ENCODE peak calls at places on chromosomes 4 and X, in six cellular contexts. I, C, U, R, D and G are unnamed samples.

GRCh38 chr4:23921447-23921845 is 31.6 kb upstream of the PPARGC1A start:
- DNase-seq in I (no peak), C (no peak), U (no peak), R (no peak), D (no peak), G (no peak)

GRCh38 chr4:90357117-90357710 is 230.0 kb downstream of the CCSER1 start:
- DNase-seq in I (no peak), C (no peak), U (no peak), R (peak; percentile 83), D (no peak), G (no peak)

GRCh38 chr4:7389101-7389701 is 45.5 kb downstream of the PSAPL1 start:
- DNase-seq in I (no peak), C (no peak), U (peak; percentile 9), R (no peak), D (no peak), G (no peak)

GRCh38 chr4:107736924-107737448 is 17.0 kb upstream of the PAPSS1 start:
- DNase-seq in I (peak; percentile 38), C (peak; percentile 25), U (no peak), R (peak; percentile 70), D (no peak), G (peak; percentile 45)

GRCh38 chr4:7336067-7336569 is 98.6 kb downstream of the PSAPL1 start:
- DNase-seq in I (no peak), C (no peak), U (no peak), R (no peak), D (no peak), G (no peak)

GRCh38 chr4:165383757-165384156 is 4.9 kb downstream of the CPE start:
- DNase-seq in I (no peak), C (no peak), U (no peak), R (no peak), D (no peak), G (no peak)

GRCh38 chr4:73445383-73446335 is 9.6 kb downstream of the AFP start:
- DNase-seq in I (no peak), C (no peak), U (no peak), R (no peak), D (no peak), G (no peak)

GRCh38 chrX:56813318-56813837 is 84.3 kb downstream of the NBDY start:
- DNase-seq in I (no peak), C (peak; percentile 81), U (peak; percentile 47), R (peak; percentile 45), D (peak; percentile 35), G (peak; percentile 39)

GRCh38 chrX:94744786-94745185 is 1070.8 kb downstream of the FAM133A start:
- DNase-seq in I (no peak), C (no peak), U (no peak), R (no peak), D (no peak), G (no peak)

GRCh38 chrX:123308663-123309062 is 124.6 kb downstream of the GRIA3 start:
- DNase-seq in I (no peak), C (no peak), U (no peak), R (no peak), D (no peak), G (no peak)

GRCh38 chrX:50971390-50971789 is 60.9 kb downstream of the BMP15 start:
- DNase-seq in I (no peak), C (no peak), U (no peak), R (peak; percentile 18), D (no peak), G (no peak)

GRCh38 chr4:172975651-172976229 is 192.9 kb upstream of the GALNT7 start:
- DNase-seq in I (no peak), C (no peak), U (no peak), R (no peak), D (no peak), G (no peak)

GRCh38 chr4:109921384-109921808 is 8.7 kb downstream of the EGF start:
- DNase-seq in I (no peak), C (no peak), U (no peak), R (peak; percentile 46), D (no peak), G (no peak)

GRCh38 chrX:150643271-150643670 is 49.9 kb upstream of the MTMR1 start:
- DNase-seq in I (no peak), C (no peak), U (no peak), R (peak; percentile 22), D (no peak), G (no peak)

GRCh38 chrX:41009816-41010187 is 75.4 kb upstream of the USP9X start:
- DNase-seq in I (no peak), C (no peak), U (no peak), R (no peak), D (no peak), G (no peak)
- H3K4me3 ChIP-seq in I (no peak overlapping the region), C (peak overlapping the region; percentile 59), U (peak overlapping the region; percentile 46), R (peak overlapping the region; percentile 60), D (peak overlapping the region; percentile 18), G (peak overlapping the region; percentile 8)

DNA sequence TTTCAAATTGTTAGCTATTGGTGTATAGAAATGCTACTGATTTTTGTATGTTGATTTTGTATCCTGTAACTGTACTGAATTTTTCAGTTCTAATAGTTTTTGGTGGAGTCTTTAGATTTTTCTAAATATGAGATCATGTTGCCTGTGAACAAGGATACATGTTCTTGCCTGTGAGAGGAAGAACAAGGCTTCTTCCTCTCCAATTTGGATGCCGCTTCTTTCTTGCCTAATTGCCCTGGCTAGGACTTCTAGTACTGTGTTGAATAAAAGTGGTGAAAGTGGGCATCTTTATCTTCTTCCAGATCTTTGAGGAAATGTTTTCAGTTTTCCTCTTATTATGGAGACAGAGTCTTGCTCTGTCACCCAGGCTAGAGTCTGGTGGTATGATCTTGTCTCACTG is 16.2 kb upstream of the NAP1L5 start:
- DNase-seq in I (no peak), C (no peak), U (no peak), R (no peak), D (no peak), G (no peak)
- H3K36me3 ChIP-seq in I (no peaks in the 10 kb centered on the region), C (peaks cover 16% of the 10 kb centered on the region), U (peaks cover 36% of the 10 kb centered on the region), R (peaks cover 31% of the 10 kb centered on the region), D (no peaks in the 10 kb centered on the region), G (no peaks in the 10 kb centered on the region)

GRCh38 chr4:87041142-87041541 is 106.3 kb downstream of the AFF1 start:
- DNase-seq in I (no peak), C (no peak), U (peak; percentile 54), R (no peak), D (no peak), G (no peak)

GRCh38 chr4:87044511-87045369 is 109.9 kb downstream of the AFF1 start:
- DNase-seq in I (peak; percentile 61), C (no peak), U (no peak), R (no peak), D (no peak), G (no peak)

GRCh38 chr4:87042986-87043820 is 108.4 kb downstream of the AFF1 start:
- DNase-seq in I (no peak), C (no peak), U (no peak), R (no peak), D (no peak), G (no peak)

GRCh38 chr4:87038837-87039715 is 104.3 kb downstream of the AFF1 start:
- DNase-seq in I (peak; percentile 71), C (no peak), U (peak; percentile 86), R (peak; percentile 73), D (no peak), G (peak; percentile 81)

DNA sequence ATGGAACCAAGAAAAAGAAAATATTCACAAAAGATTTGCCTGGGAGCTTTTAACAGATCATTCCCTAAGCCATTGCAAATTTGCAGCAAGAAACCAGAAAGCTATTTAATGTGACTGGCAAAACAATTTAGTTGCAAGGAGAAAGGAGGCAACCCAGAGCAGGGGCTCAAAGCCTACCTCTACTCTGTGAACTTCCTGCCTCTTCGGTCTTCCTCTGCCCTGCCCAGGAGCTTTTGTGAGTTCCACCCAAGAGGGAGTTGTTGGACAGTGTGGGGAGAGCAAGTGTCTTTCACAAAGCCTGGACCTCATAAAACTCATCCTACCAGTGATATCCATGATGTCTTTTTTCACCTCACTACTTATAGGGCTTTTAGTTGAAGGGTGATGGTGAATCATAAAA is 107.4 kb downstream of the AFF1 start:
- DNase-seq in I (no peak), C (no peak), U (no peak), R (no peak), D (no peak), G (no peak)
- H3K4me1 ChIP-seq in I (peaks cover 87% of the 10 kb centered on the region), C (peaks cover 10% of the 10 kb centered on the region), U (peaks cover 95% of the 10 kb centered on the region), R (peaks cover 70% of the 10 kb centered on the region), D (peaks cover 12% of the 10 kb centered on the region), G (peaks cover 64% of the 10 kb centered on the region)

GRCh38 chr4:145882594-145882993 is 56.0 kb downstream of the ZNF827 start:
- DNase-seq in I (no peak), C (no peak), U (no peak), R (no peak), D (no peak), G (no peak)
- H3K4me3 ChIP-seq in I (no peak overlapping the region), C (no peak overlapping the region), U (no peak overlapping the region), R (no peak overlapping the region), D (no peak overlapping the region), G (no peak overlapping the region)

DNA sequence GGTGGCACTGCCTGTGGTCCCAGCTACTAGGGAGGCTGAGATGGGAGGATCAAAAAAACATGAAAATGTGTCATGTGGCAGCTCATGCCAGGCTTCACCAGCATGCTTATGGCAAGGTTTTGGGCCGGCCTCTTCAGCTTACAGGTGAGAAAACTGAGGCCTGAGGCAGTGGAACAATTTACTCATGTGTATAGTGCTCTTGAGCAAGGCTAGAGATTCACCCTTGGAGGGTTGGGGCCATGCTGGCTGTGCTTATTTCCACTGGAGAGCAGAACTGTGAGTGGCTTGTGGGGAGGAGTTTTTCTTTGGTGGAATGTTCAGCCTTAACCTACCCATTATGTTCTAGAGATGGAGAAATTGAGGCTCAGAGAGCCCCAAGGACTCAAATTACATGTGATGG is 31.8 kb downstream of the NSD2 start:
- DNase-seq in I (no peak), C (no peak), U (no peak), R (no peak), D (no peak), G (no peak)
- H3K36me3 ChIP-seq in I (no peaks in the 10 kb centered on the region), C (no peaks in the 10 kb centered on the region), U (peaks cover 55% of the 10 kb centered on the region), R (peaks cover 10% of the 10 kb centered on the region), D (no peaks in the 10 kb centered on the region), G (no peaks in the 10 kb centered on the region)

GRCh38 chrX:12891167-12891566 is 15.3 kb upstream of the TLR8 start:
- DNase-seq in I (no peak), C (no peak), U (no peak), R (no peak), D (no peak), G (no peak)
- H3K4me1 ChIP-seq in I (no peaks in the 10 kb centered on the region), C (peaks cover 3% of the 10 kb centered on the region), U (no peaks in the 10 kb centered on the region), R (no peaks in the 10 kb centered on the region), D (no peaks in the 10 kb centered on the region), G (no peaks in the 10 kb centered on the region)

GRCh38 chr4:151031831-151032605 is 16.9 kb upstream of the LRBA start:
- DNase-seq in I (no peak), C (no peak), U (no peak), R (peak; percentile 20), D (no peak), G (no peak)
- H3K4me3 ChIP-seq in I (no peak overlapping the region), C (no peak overlapping the region), U (no peak overlapping the region), R (no peak overlapping the region), D (no peak overlapping the region), G (no peak overlapping the region)

GRCh38 chr4:17164656-17165055 is 266.2 kb upstream of the LDB2 start:
- DNase-seq in I (no peak), C (no peak), U (no peak), R (no peak), D (no peak), G (no peak)
- H3K36me3 ChIP-seq in I (no peaks in the 10 kb centered on the region), C (no peaks in the 10 kb centered on the region), U (no peaks in the 10 kb centered on the region), R (no peaks in the 10 kb centered on the region), D (no peaks in the 10 kb centered on the region), G (no peaks in the 10 kb centered on the region)

DNA sequence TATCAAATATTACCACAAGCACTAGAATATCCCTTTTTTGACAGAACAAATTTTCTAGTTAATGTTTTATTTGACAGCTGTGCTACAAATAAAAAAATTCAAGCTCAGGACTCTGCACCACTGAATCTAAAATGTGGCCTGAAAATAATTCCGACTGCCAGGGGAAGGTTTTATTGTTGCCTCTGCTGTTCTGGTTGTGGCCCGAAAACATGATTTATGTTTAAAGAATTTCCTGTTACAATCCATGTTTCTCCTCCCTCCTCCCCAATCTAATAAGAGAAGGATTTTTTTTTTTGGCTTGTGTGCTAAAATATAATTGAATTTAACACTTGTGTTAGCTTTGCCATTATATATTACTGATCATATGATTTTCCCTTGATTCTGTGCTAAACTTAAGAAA is 227.8 kb downstream of the DCLK2 start:
- DNase-seq in I (no peak), C (no peak), U (no peak), R (peak; percentile 71), D (no peak), G (no peak)
- H3K4me1 ChIP-seq in I (no peaks in the 10 kb centered on the region), C (no peaks in the 10 kb centered on the region), U (peaks cover 34% of the 10 kb centered on the region), R (peaks cover 19% of the 10 kb centered on the region), D (no peaks in the 10 kb centered on the region), G (no peaks in the 10 kb centered on the region)